ENCODE peak calls at places on chromosome 21, in nine cellular contexts. O is LHCN-M2; V is ELF-1; N is WTC11; T is COLO829; X is kidney tubule cell; L is T-helper 17 cell; P is activated CD4-positive, alpha-beta T cell treated with anti-CD3 and anti-CD28 coated beads, Interleukin-2, amount 10 ng/mL, durations not matched to agents 7 days and 5 days; G is GM12865. F is an unnamed sample.

GRCh38 chr21:36567216-36567917 is 87.4 kb upstream of the CLDN14 start:
- DNase-seq in O (no peak), V (no peak), N (no peak), T (no peak), X (no peak), L (no peak), P (no peak), G (no peak), F (no peak)

GRCh38 chr21:34724857-34725195 is 56.0 kb downstream of the CLIC6 start:
- DNase-seq in O (no peak), V (no peak), N (no peak), T (no peak), X (no peak), L (no peak), P (no peak), G (no peak), F (no peak)

GRCh38 chr21:33968082-33968997 is 52.7 kb upstream of the ATP5PO start:
- DNase-seq in O (peak), V (peak), N (no peak), T (peak), X (peak), L (no peak), P (no peak), G (peak), F (peak)

GRCh38 chr21:14878971-14879370 is 185.8 kb downstream of the NRIP1 start:
- DNase-seq in O (no peak), V (no peak), N (no peak), T (no peak), X (peak), L (no peak), P (no peak), G (no peak), F (no peak)

GRCh38 chr21:25878334-25878733 is 143.6 kb downstream of the GABPA start:
- DNase-seq in O (no peak), V (peak), N (no peak), T (no peak), X (peak), L (no peak), P (no peak), G (no peak), F (no peak)

GRCh38 chr21:45292399-45293213 is 4.9 kb upstream of the POFUT2 start:
- DNase-seq in O (peak), V (peak), N (peak), T (peak), X (peak), L (peak), P (peak), G (peak), F (peak)

GRCh38 chr21:43311303-43311817 is 115.6 kb downstream of the SIK1 start:
- DNase-seq in O (no peak), V (no peak), N (no peak), T (no peak), X (no peak), L (no peak), P (no peak), G (no peak), F (peak)

GRCh38 chr21:42493109-42494060 is 2.6 kb downstream of the RSPH1 start:
- DNase-seq in O (no peak), V (no peak), N (no peak), T (no peak), X (no peak), L (no peak), P (no peak), G (no peak), F (peak)

GRCh38 chr21:42515708-42516502 is 2.3 kb downstream of the SLC37A1 start:
- DNase-seq in O (no peak), V (peak), N (no peak), T (no peak), X (peak), L (no peak), P (no peak), G (no peak), F (no peak)

GRCh38 chr21:35578350-35578782 is 482.0 kb downstream of the SETD4 start:
- DNase-seq in O (peak), V (no peak), N (no peak), T (peak), X (peak), L (no peak), P (no peak), G (no peak), F (no peak)

GRCh38 chr21:16709866-16710550 is 802.8 kb upstream of the CXADR start:
- DNase-seq in O (peak), V (no peak), N (no peak), T (no peak), X (no peak), L (no peak), P (no peak), G (no peak), F (no peak)

GRCh38 chr21:31580866-31581276 is 78.6 kb upstream of the SOD1 start:
- DNase-seq in O (peak), V (peak), N (peak), T (peak), X (peak), L (peak), P (peak), G (peak), F (peak)

GRCh38 chr21:16473965-16474364 is 744.2 kb downstream of the USP25 start:
- DNase-seq in O (no peak), V (no peak), N (no peak), T (no peak), X (no peak), L (no peak), P (no peak), G (no peak), F (no peak)

GRCh38 chr21:29829514-29830255 is 110.1 kb downstream of the GRIK1 start:
- DNase-seq in O (peak), V (no peak), N (no peak), T (no peak), X (peak), L (no peak), P (no peak), G (no peak), F (no peak)

GRCh38 chr21:27693376-27693775 is 726.5 kb upstream of the ADAMTS5 start:
- DNase-seq in O (peak), V (no peak), N (no peak), T (no peak), X (peak), L (no peak), P (no peak), G (no peak), F (no peak)

GRCh38 chr21:29423521-29423920 is 124.8 kb downstream of the BACH1 start:
- DNase-seq in O (no peak), V (no peak), N (no peak), T (no peak), X (no peak), L (no peak), P (no peak), G (no peak), F (peak)

GRCh38 chr21:44510508-44511218 is 29.3 kb downstream of the KRTAP10-1 start:
- DNase-seq in O (peak), V (peak), N (peak), T (peak), X (peak), L (peak), P (peak), G (peak), F (peak)

GRCh38 chr21:15732290-15732995 is 2.7 kb downstream of the USP25 start:
- DNase-seq in O (peak), V (no peak), N (no peak), T (no peak), X (peak), L (no peak), P (peak), G (peak), F (peak)

GRCh38 chr21:17461014-17461413 is 51.8 kb upstream of the CXADR start:
- DNase-seq in O (peak), V (no peak), N (no peak), T (peak), X (peak), L (no peak), P (no peak), G (no peak), F (no peak)

GRCh38 chr21:38319781-38320180 is 63.0 kb downstream of the KCNJ15 start:
- DNase-seq in O (peak), V (no peak), N (no peak), T (no peak), X (peak), L (no peak), P (no peak), G (no peak), F (no peak)

GRCh38 chr21:39674794-39675193 is 62.1 kb downstream of the B3GALT5 start:
- DNase-seq in O (no peak), V (no peak), N (no peak), T (no peak), X (no peak), L (no peak), P (no peak), G (no peak), F (no peak)

GRCh38 chr21:34889287-34889536 is 159.9 kb downstream of the RUNX1 start:
- DNase-seq in O (peak), V (peak), N (peak), T (no peak), X (peak), L (no peak), P (peak), G (peak), F (peak)

GRCh38 chr21:29726061-29726460 is 213.7 kb downstream of the GRIK1 start:
- DNase-seq in O (no peak), V (no peak), N (no peak), T (no peak), X (no peak), L (no peak), P (no peak), G (no peak), F (no peak)

GRCh38 chr21:31493350-31493880 is 149.4 kb upstream of the TIAM1 start:
- DNase-seq in O (no peak), V (no peak), N (no peak), T (no peak), X (no peak), L (no peak), P (no peak), G (no peak), F (no peak)

GRCh38 chr21:30058928-30059327 is 107.7 kb downstream of the CLDN17 start:
- DNase-seq in O (no peak), V (no peak), N (no peak), T (no peak), X (no peak), L (no peak), P (no peak), G (no peak), F (peak)

GRCh38 chr21:33901421-33902288 is 13.9 kb downstream of the ATP5PO start:
- DNase-seq in O (peak), V (peak), N (peak), T (peak), X (peak), L (no peak), P (peak), G (peak), F (peak)

GRCh38 chr21:38811257-38811656 is 5.5 kb downstream of the ETS2 start:
- DNase-seq in O (no peak), V (no peak), N (no peak), T (no peak), X (peak), L (no peak), P (no peak), G (no peak), F (no peak)

GRCh38 chr21:45517249-45518065 is 24.8 kb downstream of the SLC19A1 start:
- DNase-seq in O (no peak), V (no peak), N (no peak), T (no peak), X (no peak), L (peak), P (peak), G (peak), F (no peak)

GRCh38 chr21:36763305-36763704 is 64.4 kb downstream of the SIM2 start:
- DNase-seq in O (no peak), V (no peak), N (no peak), T (no peak), X (no peak), L (no peak), P (no peak), G (no peak), F (no peak)

GRCh38 chr21:42406201-42406601 is 2.5 kb downstream of the UBASH3A start:
- DNase-seq in O (no peak), V (no peak), N (no peak), T (no peak), X (no peak), L (no peak), P (peak), G (no peak), F (no peak)

GRCh38 chr21:45523411-45524101 is 18.7 kb downstream of the SLC19A1 start:
- DNase-seq in O (no peak), V (no peak), N (peak), T (no peak), X (no peak), L (peak), P (no peak), G (no peak), F (no peak)

GRCh38 chr21:15274701-15275255 is 210.0 kb upstream of the NRIP1 start:
- DNase-seq in O (no peak), V (no peak), N (no peak), T (no peak), X (no peak), L (no peak), P (no peak), G (no peak), F (no peak)

GRCh38 chr21:36701912-36702621 is 3.2 kb downstream of the SIM2 start:
- DNase-seq in O (peak), V (peak), N (no peak), T (no peak), X (peak), L (no peak), P (no peak), G (no peak), F (no peak)

GRCh38 chr21:42572906-42573495 is 59.3 kb downstream of the SLC37A1 start:
- DNase-seq in O (no peak), V (no peak), N (peak), T (no peak), X (no peak), L (no peak), P (no peak), G (no peak), F (no peak)

GRCh38 chr21:33162436-33162921 is 67.3 kb upstream of the IFNAR2 start:
- DNase-seq in O (no peak), V (no peak), N (no peak), T (no peak), X (no peak), L (no peak), P (no peak), G (no peak), F (no peak)

GRCh38 chr21:31426235-31426797 is 82.3 kb upstream of the TIAM1 start:
- DNase-seq in O (peak), V (no peak), N (no peak), T (no peak), X (peak), L (no peak), P (peak), G (peak), F (no peak)